ENCODE peak calls at places on chromosomes 7 and 10, in nine cellular contexts. Q is GM12891, N is Peyer's patch, S is transverse colon, H is NB4, W is uterus, T is H54, U is spleen, C is ovary. Z is an unnamed sample.

GRCh38 chr7:106966121-106966520 is 78.4 kb upstream of the PRKAR2B start:
- DNase-seq in Q (no peak), N (no peak), S (no peak), H (no peak), W (no peak), T (no peak), U (no peak), C (no peak), Z (no peak)

GRCh38 chr10:77906863-77907861 is 19.4 kb downstream of the DLG5 start:
- DNase-seq in Q (no peak), N (no peak), S (no peak), H (no peak), W (no peak), T (no peak), U (no peak), C (no peak), Z (peak)

GRCh38 chr7:131210618-131211017 is 117.1 kb upstream of the MKLN1 start:
- DNase-seq in Q (no peak), N (no peak), S (no peak), H (no peak), W (no peak), T (no peak), U (no peak), C (no peak), Z (no peak)

GRCh38 chr7:2993868-2994267 is 49.8 kb downstream of the CARD11 start:
- DNase-seq in Q (no peak), N (no peak), S (peak), H (no peak), W (no peak), T (no peak), U (peak), C (no peak), Z (no peak)

GRCh38 chr10:10914129-10914528 is 103.5 kb upstream of the CELF2 start:
- DNase-seq in Q (no peak), N (no peak), S (no peak), H (no peak), W (peak), T (no peak), U (no peak), C (no peak), Z (no peak)

GRCh38 chr10:132382231-132382922 is 14.6 kb upstream of the PWWP2B start:
- DNase-seq in Q (no peak), N (no peak), S (peak), H (peak), W (peak), T (no peak), U (peak), C (no peak), Z (no peak)

GRCh38 chr10:24457661-24458318 is 248.9 kb downstream of the KIAA1217 start:
- DNase-seq in Q (no peak), N (no peak), S (no peak), H (peak), W (no peak), T (no peak), U (no peak), C (no peak), Z (no peak)

GRCh38 chr10:18157909-18158308 is 17.7 kb downstream of the CACNB2 start:
- DNase-seq in Q (no peak), N (no peak), S (no peak), H (no peak), W (no peak), T (peak), U (no peak), C (no peak), Z (no peak)

GRCh38 chr7:148882668-148883232 is 1.3 kb downstream of the EZH2 start:
- DNase-seq in Q (no peak), N (no peak), S (no peak), H (peak), W (no peak), T (no peak), U (no peak), C (no peak), Z (peak)

GRCh38 chr10:28668363-28669226 is 8.7 kb upstream of the BAMBI start:
- DNase-seq in Q (no peak), N (no peak), S (peak), H (peak), W (peak), T (no peak), U (peak), C (peak), Z (peak)

GRCh38 chr7:102912742-102913141 is at the start of gene LRRC17:
- DNase-seq in Q (no peak), N (no peak), S (no peak), H (no peak), W (peak), T (no peak), U (no peak), C (peak), Z (no peak)

GRCh38 chr7:81449105-81449504 is 320.7 kb downstream of the HGF start:
- DNase-seq in Q (no peak), N (no peak), S (no peak), H (no peak), W (no peak), T (no peak), U (no peak), C (no peak), Z (no peak)

GRCh38 chr10:123021517-123021916 is 12.7 kb downstream of the ACADSB start:
- DNase-seq in Q (no peak), N (no peak), S (no peak), H (peak), W (no peak), T (no peak), U (no peak), C (no peak), Z (peak)

GRCh38 chr10:2620827-2621521 is 446.4 kb upstream of the PFKP start:
- DNase-seq in Q (no peak), N (no peak), S (no peak), H (peak), W (no peak), T (no peak), U (no peak), C (no peak), Z (no peak)

GRCh38 chr7:131826960-131827359 is 270.5 kb upstream of the PODXL start:
- DNase-seq in Q (no peak), N (no peak), S (no peak), H (no peak), W (no peak), T (no peak), U (no peak), C (no peak), Z (no peak)

GRCh38 chr10:48700493-48700892 is 15.8 kb downstream of the WDFY4 start:
- DNase-seq in Q (no peak), N (no peak), S (no peak), H (no peak), W (no peak), T (no peak), U (no peak), C (no peak), Z (no peak)

GRCh38 chr10:33655165-33655815 is 320.8 kb upstream of the NRP1 start:
- DNase-seq in Q (no peak), N (no peak), S (no peak), H (no peak), W (no peak), T (no peak), U (no peak), C (no peak), Z (no peak)

GRCh38 chr10:22712959-22713852 is 1.2 kb downstream of the PIP4K2A start:
- DNase-seq in Q (peak), N (peak), S (peak), H (peak), W (peak), T (peak), U (peak), C (peak), Z (peak)

GRCh38 chr7:108454674-108455523 is 1.3 kb downstream of the NRCAM start:
- DNase-seq in Q (peak), N (no peak), S (no peak), H (peak), W (no peak), T (no peak), U (peak), C (peak), Z (no peak)

GRCh38 chr10:110413049-110413783 is 84.5 kb upstream of the DUSP5 start:
- DNase-seq in Q (no peak), N (no peak), S (no peak), H (peak), W (no peak), T (no peak), U (no peak), C (no peak), Z (no peak)

GRCh38 chr7:81710751-81711150 is 59.1 kb downstream of the HGF start:
- DNase-seq in Q (no peak), N (no peak), S (no peak), H (no peak), W (no peak), T (no peak), U (no peak), C (no peak), Z (no peak)

GRCh38 chr7:50416509-50417299 is 33.4 kb downstream of the FIGNL1 start:
- DNase-seq in Q (no peak), N (peak), S (no peak), H (peak), W (no peak), T (no peak), U (peak), C (no peak), Z (no peak)

GRCh38 chr10:69789164-69789576 is 12.5 kb upstream of the COL13A1 start:
- DNase-seq in Q (no peak), N (no peak), S (no peak), H (peak), W (no peak), T (no peak), U (peak), C (no peak), Z (peak)

GRCh38 chr10:130459851-130460490 is 323.8 kb downstream of the GLRX3 start:
- DNase-seq in Q (no peak), N (no peak), S (no peak), H (no peak), W (no peak), T (no peak), U (no peak), C (no peak), Z (no peak)

GRCh38 chr10:91220954-91221696 is 662 bp downstream of the PCGF5 start:
- DNase-seq in Q (no peak), N (no peak), S (peak), H (peak), W (no peak), T (peak), U (no peak), C (no peak), Z (peak)

GRCh38 chr7:101558742-101559325 is 70.3 kb downstream of the MYL10 start:
- DNase-seq in Q (no peak), N (no peak), S (no peak), H (peak), W (peak), T (no peak), U (no peak), C (no peak), Z (no peak)

GRCh38 chr10:76432274-76433012 is 1001.0 kb downstream of the LRMDA start:
- DNase-seq in Q (no peak), N (no peak), S (peak), H (no peak), W (peak), T (peak), U (no peak), C (no peak), Z (no peak)

GRCh38 chr7:141072548-141073172 is 1.2 kb upstream of the TMEM178B start:
- DNase-seq in Q (peak), N (no peak), S (peak), H (peak), W (peak), T (peak), U (no peak), C (peak), Z (no peak)
- TF ChIP-seq POLR2A in Q (no peak), N (no peak), S (no peak), H (no peak), W (no peak), T (no peak), U (no peak), C (no peak), Z (no peak)

DNA sequence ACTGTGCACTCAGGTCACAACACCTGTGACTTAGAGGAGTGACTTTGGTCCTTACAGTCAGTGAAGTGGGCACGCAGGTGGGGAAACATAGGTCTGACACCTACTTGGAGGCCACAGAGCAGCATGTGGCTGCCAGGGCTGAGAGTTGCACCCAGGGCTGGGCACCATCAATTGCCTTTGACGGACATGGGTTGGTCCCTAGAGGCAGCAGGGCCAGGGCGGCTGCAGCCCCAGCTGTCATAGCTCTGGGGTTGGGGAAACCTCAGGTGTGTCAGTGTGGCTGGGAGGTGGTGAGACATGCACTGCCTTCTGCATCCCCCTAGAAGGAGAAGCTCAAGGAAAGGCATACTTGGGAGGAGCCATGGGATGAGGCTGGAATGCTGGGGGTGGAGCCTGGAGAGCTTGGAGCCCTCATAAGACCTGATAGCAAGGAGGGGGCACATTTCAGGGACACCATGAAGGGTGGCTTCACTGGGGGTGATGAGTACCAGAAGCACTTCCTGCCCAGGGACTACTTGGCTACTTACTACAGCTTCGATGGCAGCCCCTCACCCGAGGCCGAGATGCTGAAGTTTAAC is at the start of gene INMT:
- DNase-seq in Q (no peak), N (no peak), S (no peak), H (no peak), W (no peak), T (no peak), U (no peak), C (no peak), Z (no peak)
- TF ChIP-seq POLR2A in Q (no peak), N (no peak), S (no peak), H (no peak), W (no peak), T (no peak), U (no peak), C (no peak), Z (no peak)

GRCh38 chr7:156897673-156898072 is 4.7 kb upstream of the LMBR1 start:
- DNase-seq in Q (no peak), N (no peak), S (no peak), H (no peak), W (no peak), T (peak), U (no peak), C (no peak), Z (no peak)

GRCh38 chr7:156907656-156908055 is 14.7 kb upstream of the LMBR1 start:
- DNase-seq in Q (no peak), N (no peak), S (no peak), H (no peak), W (no peak), T (no peak), U (no peak), C (no peak), Z (no peak)

GRCh38 chr7:156898938-156899337 is 6.0 kb upstream of the LMBR1 start:
- DNase-seq in Q (no peak), N (no peak), S (no peak), H (no peak), W (no peak), T (no peak), U (no peak), C (no peak), Z (no peak)

GRCh38 chr7:156906281-156906680 is 13.3 kb upstream of the LMBR1 start:
- DNase-seq in Q (no peak), N (no peak), S (no peak), H (no peak), W (no peak), T (no peak), U (no peak), C (no peak), Z (no peak)

GRCh38 chr7:156903232-156903909 is 10.4 kb upstream of the LMBR1 start:
- DNase-seq in Q (no peak), N (peak), S (no peak), H (no peak), W (peak), T (peak), U (peak), C (no peak), Z (no peak)
- TF ChIP-seq POLR2A in Q (no peak), N (no peak), S (no peak), H (no peak), W (no peak), T (no peak), U (no peak), C (no peak), Z (no peak)

GRCh38 chr7:30284298-30285066 is at the start of gene ZNRF2:
- DNase-seq in Q (peak), N (peak), S (peak), H (peak), W (peak), T (peak), U (peak), C (peak), Z (peak)
- TF ChIP-seq POLR2A in Q (peak), N (peak), S (peak), H (peak), W (peak), T (peak), U (no peak), C (peak), Z (peak)

GRCh38 chr7:98878365-98879197 is at the start of gene TRRAP:
- DNase-seq in Q (peak), N (peak), S (peak), H (peak), W (peak), T (peak), U (peak), C (peak), Z (peak)
- TF ChIP-seq POLR2A in Q (peak), N (peak), S (peak), H (peak), W (peak), T (peak), U (no peak), C (peak), Z (peak)

GRCh38 chr10:20853276-20853675 is 43.8 kb downstream of the NEBL start:
- DNase-seq in Q (no peak), N (no peak), S (no peak), H (no peak), W (no peak), T (no peak), U (no peak), C (no peak), Z (no peak)

GRCh38 chr10:20852303-20852702 is 44.8 kb downstream of the NEBL start:
- DNase-seq in Q (no peak), N (no peak), S (no peak), H (no peak), W (no peak), T (no peak), U (no peak), C (no peak), Z (no peak)

GRCh38 chr10:20856484-20856883 is 40.6 kb downstream of the NEBL start:
- DNase-seq in Q (no peak), N (no peak), S (no peak), H (no peak), W (no peak), T (no peak), U (no peak), C (no peak), Z (no peak)

GRCh38 chr10:20858292-20859124 is 38.6 kb downstream of the NEBL start:
- DNase-seq in Q (no peak), N (no peak), S (no peak), H (peak), W (no peak), T (no peak), U (no peak), C (no peak), Z (peak)

GRCh38 chr10:20855398-20856038 is 41.6 kb downstream of the NEBL start:
- DNase-seq in Q (no peak), N (no peak), S (no peak), H (peak), W (no peak), T (no peak), U (no peak), C (no peak), Z (peak)
- TF ChIP-seq POLR2A in Q (no peak), N (no peak), S (no peak), H (no peak), W (no peak), T (no peak), U (no peak), C (no peak), Z (no peak)

DNA sequence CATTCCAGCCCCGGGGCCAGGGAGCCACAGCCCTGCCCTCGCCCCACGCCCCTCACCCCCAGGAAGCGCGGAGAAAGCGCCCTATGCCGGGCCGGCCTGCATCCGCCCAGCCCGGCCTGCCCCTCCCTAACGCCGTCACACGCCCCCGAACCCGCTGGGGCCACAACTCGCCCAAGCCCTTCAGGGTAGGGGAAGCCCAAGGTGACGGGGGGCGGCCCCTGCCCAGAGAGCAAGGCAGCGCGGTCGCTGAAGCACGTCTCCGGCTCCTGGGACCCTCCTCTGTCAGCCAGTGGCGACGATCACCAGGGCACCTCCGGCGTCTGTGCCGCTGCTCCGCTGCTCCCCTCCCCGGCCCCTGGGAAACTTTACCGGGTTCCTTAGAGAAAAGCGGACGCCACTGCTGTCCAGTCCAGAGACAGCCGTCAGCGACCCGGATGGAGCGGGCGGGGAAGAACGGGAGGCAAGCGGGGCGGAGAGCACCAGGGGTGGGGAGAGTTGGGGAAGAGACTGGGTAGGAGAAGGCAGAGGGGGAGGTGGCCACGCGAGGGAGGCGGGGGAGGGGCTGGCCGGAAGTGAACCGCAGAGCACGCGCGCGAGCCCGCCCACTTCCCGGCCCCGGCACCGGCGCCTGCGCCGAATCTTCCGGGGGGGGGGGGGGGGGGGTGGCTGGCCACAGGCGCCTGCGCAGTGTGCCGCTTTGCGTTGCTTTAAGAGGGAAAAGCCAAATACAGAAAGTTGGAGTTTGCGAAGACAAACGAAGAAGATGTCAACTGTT is at the start of gene HERC4:
- DNase-seq in Q (peak), N (peak), S (peak), H (peak), W (peak), T (peak), U (peak), C (peak), Z (peak)
- TF ChIP-seq POLR2A in Q (peak), N (peak), S (peak), H (peak), W (peak), T (peak), U (peak), C (peak), Z (peak)

DNA sequence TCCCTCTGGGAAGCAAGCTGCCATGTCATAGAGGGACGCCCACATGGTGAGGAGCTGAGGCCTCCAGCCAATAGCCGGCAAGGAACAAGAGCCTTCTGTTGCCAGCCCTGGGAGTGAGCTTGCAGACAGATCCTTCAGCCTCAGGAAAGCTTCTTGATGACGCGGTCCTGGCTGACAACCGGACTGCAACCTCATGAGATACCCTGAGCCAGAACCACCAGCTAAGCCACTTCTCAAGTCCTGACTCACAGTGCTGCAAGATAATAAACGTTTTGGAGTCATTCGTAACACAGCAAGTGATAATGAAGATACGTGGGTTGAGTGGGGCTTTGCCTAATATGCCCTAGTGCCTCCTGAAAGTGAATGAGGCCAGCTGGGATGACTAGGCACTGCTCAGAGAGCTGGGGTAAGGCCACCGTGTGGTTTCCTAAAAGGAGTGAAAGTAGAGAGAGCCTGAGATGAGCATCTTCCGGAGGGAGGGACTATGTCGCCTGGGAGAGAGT is 53.8 kb downstream of the PYROXD2 start:
- DNase-seq in Q (peak), N (peak), S (peak), H (peak), W (peak), T (peak), U (no peak), C (peak), Z (peak)
- TF ChIP-seq POLR2A in Q (no peak), N (no peak), S (no peak), H (no peak), W (no peak), T (peak), U (no peak), C (no peak), Z (peak)